ENCODE peak calls at places on chromosome 10, in ten cellular contexts. One of them, this sample, is unnamed.

GRCh38 chr10:99976886-99977391 is 32.8 kb downstream of the DNMBP start:
- DNase-seq in dorsolateral prefrontal cortex: no peak
- DNase-seq in uterus: no peak
- DNase-seq in heart right ventricle: no peak
- DNase-seq in IMR-90: peak
- DNase-seq in right lobe of liver: no peak
- DNase-seq in GM06990: no peak
- DNase-seq in glutamatergic neuron: no peak
- DNase-seq in neural crest cell: no peak
- DNase-seq in kidney: no peak
- DNase-seq in this sample: no peak

GRCh38 chr10:79007037-79007842 is 61.5 kb upstream of the ZMIZ1 start:
- DNase-seq in IMR-90: no peak
- DNase-seq in glutamatergic neuron: no peak
- DNase-seq in GM06990: no peak
- DNase-seq in kidney: no peak
- DNase-seq in neural crest cell: no peak
- DNase-seq in right lobe of liver: no peak
- DNase-seq in dorsolateral prefrontal cortex: peak
- DNase-seq in uterus: peak
- DNase-seq in heart right ventricle: no peak
- DNase-seq in this sample: no peak

GRCh38 chr10:124985162-124985561 is 43.2 kb downstream of the ZRANB1 start:
- DNase-seq in right lobe of liver: no peak
- DNase-seq in GM06990: no peak
- DNase-seq in dorsolateral prefrontal cortex: no peak
- DNase-seq in neural crest cell: no peak
- DNase-seq in glutamatergic neuron: no peak
- DNase-seq in heart right ventricle: no peak
- DNase-seq in kidney: no peak
- DNase-seq in IMR-90: no peak
- DNase-seq in uterus: no peak
- DNase-seq in this sample: no peak

GRCh38 chr10:97861351-97861750 is 11.7 kb downstream of the GOLGA7B start:
- DNase-seq in dorsolateral prefrontal cortex: peak
- DNase-seq in glutamatergic neuron: no peak
- DNase-seq in neural crest cell: no peak
- DNase-seq in GM06990: no peak
- DNase-seq in heart right ventricle: no peak
- DNase-seq in IMR-90: peak
- DNase-seq in kidney: no peak
- DNase-seq in right lobe of liver: no peak
- DNase-seq in uterus: no peak
- DNase-seq in this sample: no peak

GRCh38 chr10:65602182-65602865 is 1323.5 kb upstream of the LRRTM3 start:
- DNase-seq in uterus: no peak
- DNase-seq in right lobe of liver: no peak
- DNase-seq in GM06990: no peak
- DNase-seq in glutamatergic neuron: no peak
- DNase-seq in dorsolateral prefrontal cortex: no peak
- DNase-seq in heart right ventricle: no peak
- DNase-seq in neural crest cell: no peak
- DNase-seq in IMR-90: no peak
- DNase-seq in kidney: no peak
- DNase-seq in this sample: no peak

GRCh38 chr10:27258492-27258837 is 17.9 kb upstream of the ACBD5 start:
- DNase-seq in right lobe of liver: no peak
- DNase-seq in dorsolateral prefrontal cortex: no peak
- DNase-seq in heart right ventricle: no peak
- DNase-seq in GM06990: no peak
- DNase-seq in IMR-90: no peak
- DNase-seq in glutamatergic neuron: no peak
- DNase-seq in uterus: no peak
- DNase-seq in neural crest cell: no peak
- DNase-seq in kidney: no peak
- DNase-seq in this sample: no peak

GRCh38 chr10:74460812-74461211 is 309.8 kb downstream of the ADK start:
- DNase-seq in heart right ventricle: no peak
- DNase-seq in kidney: no peak
- DNase-seq in right lobe of liver: no peak
- DNase-seq in uterus: no peak
- DNase-seq in glutamatergic neuron: no peak
- DNase-seq in neural crest cell: no peak
- DNase-seq in dorsolateral prefrontal cortex: no peak
- DNase-seq in GM06990: no peak
- DNase-seq in IMR-90: peak
- DNase-seq in this sample: no peak

GRCh38 chr10:72525277-72525676 is 100.6 kb downstream of the MICU1 start:
- DNase-seq in IMR-90: peak
- DNase-seq in neural crest cell: no peak
- DNase-seq in kidney: no peak
- DNase-seq in GM06990: no peak
- DNase-seq in glutamatergic neuron: no peak
- DNase-seq in dorsolateral prefrontal cortex: no peak
- DNase-seq in right lobe of liver: no peak
- DNase-seq in heart right ventricle: no peak
- DNase-seq in uterus: no peak
- DNase-seq in this sample: no peak

GRCh38 chr10:34187201-34187600 is 627.9 kb downstream of the PARD3 start:
- DNase-seq in kidney: no peak
- DNase-seq in neural crest cell: no peak
- DNase-seq in right lobe of liver: no peak
- DNase-seq in dorsolateral prefrontal cortex: no peak
- DNase-seq in IMR-90: peak
- DNase-seq in heart right ventricle: no peak
- DNase-seq in GM06990: no peak
- DNase-seq in uterus: no peak
- DNase-seq in glutamatergic neuron: no peak
- DNase-seq in this sample: no peak

GRCh38 chr10:86753056-86753455 is 3.4 kb upstream of the BMPR1A start:
- DNase-seq in neural crest cell: no peak
- DNase-seq in GM06990: peak
- DNase-seq in kidney: no peak
- DNase-seq in dorsolateral prefrontal cortex: no peak
- DNase-seq in uterus: no peak
- DNase-seq in glutamatergic neuron: no peak
- DNase-seq in heart right ventricle: no peak
- DNase-seq in IMR-90: no peak
- DNase-seq in right lobe of liver: no peak
- DNase-seq in this sample: no peak

GRCh38 chr10:100697070-100697469 is 48.3 kb upstream of the PAX2 start:
- DNase-seq in right lobe of liver: no peak
- DNase-seq in kidney: no peak
- DNase-seq in uterus: no peak
- DNase-seq in dorsolateral prefrontal cortex: no peak
- DNase-seq in neural crest cell: no peak
- DNase-seq in glutamatergic neuron: no peak
- DNase-seq in heart right ventricle: no peak
- DNase-seq in GM06990: no peak
- DNase-seq in IMR-90: peak
- DNase-seq in this sample: no peak

GRCh38 chr10:103921750-103922195 is 3.8 kb upstream of the STN1 start:
- DNase-seq in GM06990: peak
- DNase-seq in glutamatergic neuron: no peak
- DNase-seq in dorsolateral prefrontal cortex: no peak
- DNase-seq in uterus: no peak
- DNase-seq in neural crest cell: peak
- DNase-seq in heart right ventricle: no peak
- DNase-seq in right lobe of liver: no peak
- DNase-seq in kidney: no peak
- DNase-seq in IMR-90: peak
- DNase-seq in this sample: no peak

GRCh38 chr10:88245974-88246511 is 337.1 kb downstream of the RNLS start:
- DNase-seq in dorsolateral prefrontal cortex: peak
- DNase-seq in IMR-90: peak
- DNase-seq in GM06990: no peak
- DNase-seq in neural crest cell: no peak
- DNase-seq in glutamatergic neuron: no peak
- DNase-seq in uterus: peak
- DNase-seq in kidney: no peak
- DNase-seq in right lobe of liver: no peak
- DNase-seq in heart right ventricle: no peak
- DNase-seq in this sample: no peak

GRCh38 chr10:60951272-60951724 is 7.3 kb upstream of the RHOBTB1 start:
- DNase-seq in right lobe of liver: no peak
- DNase-seq in neural crest cell: no peak
- DNase-seq in heart right ventricle: no peak
- DNase-seq in kidney: no peak
- DNase-seq in uterus: no peak
- DNase-seq in IMR-90: peak
- DNase-seq in glutamatergic neuron: no peak
- DNase-seq in GM06990: no peak
- DNase-seq in dorsolateral prefrontal cortex: no peak
- DNase-seq in this sample: no peak

GRCh38 chr10:132487241-132488135 is 50.1 kb upstream of the INPP5A start:
- DNase-seq in heart right ventricle: no peak
- DNase-seq in right lobe of liver: peak
- DNase-seq in glutamatergic neuron: no peak
- DNase-seq in dorsolateral prefrontal cortex: no peak
- DNase-seq in neural crest cell: no peak
- DNase-seq in uterus: no peak
- DNase-seq in GM06990: no peak
- DNase-seq in kidney: peak
- DNase-seq in IMR-90: no peak
- DNase-seq in this sample: no peak

GRCh38 chr10:84214612-84215235 is 10.6 kb downstream of the LRIT2 start:
- DNase-seq in IMR-90: no peak
- DNase-seq in heart right ventricle: no peak
- DNase-seq in GM06990: no peak
- DNase-seq in glutamatergic neuron: peak
- DNase-seq in kidney: no peak
- DNase-seq in right lobe of liver: no peak
- DNase-seq in dorsolateral prefrontal cortex: no peak
- DNase-seq in neural crest cell: no peak
- DNase-seq in uterus: no peak
- DNase-seq in this sample: no peak
- TF ChIP-seq CTCF in IMR-90: peak
- TF ChIP-seq CTCF in heart right ventricle: no peak
- TF ChIP-seq CTCF in GM06990: peak
- TF ChIP-seq CTCF in glutamatergic neuron: peak
- TF ChIP-seq CTCF in kidney: peak
- TF ChIP-seq CTCF in right lobe of liver: no peak
- TF ChIP-seq CTCF in dorsolateral prefrontal cortex: peak
- TF ChIP-seq CTCF in neural crest cell: peak
- TF ChIP-seq CTCF in uterus: no peak
- TF ChIP-seq CTCF in this sample: peak

DNA sequence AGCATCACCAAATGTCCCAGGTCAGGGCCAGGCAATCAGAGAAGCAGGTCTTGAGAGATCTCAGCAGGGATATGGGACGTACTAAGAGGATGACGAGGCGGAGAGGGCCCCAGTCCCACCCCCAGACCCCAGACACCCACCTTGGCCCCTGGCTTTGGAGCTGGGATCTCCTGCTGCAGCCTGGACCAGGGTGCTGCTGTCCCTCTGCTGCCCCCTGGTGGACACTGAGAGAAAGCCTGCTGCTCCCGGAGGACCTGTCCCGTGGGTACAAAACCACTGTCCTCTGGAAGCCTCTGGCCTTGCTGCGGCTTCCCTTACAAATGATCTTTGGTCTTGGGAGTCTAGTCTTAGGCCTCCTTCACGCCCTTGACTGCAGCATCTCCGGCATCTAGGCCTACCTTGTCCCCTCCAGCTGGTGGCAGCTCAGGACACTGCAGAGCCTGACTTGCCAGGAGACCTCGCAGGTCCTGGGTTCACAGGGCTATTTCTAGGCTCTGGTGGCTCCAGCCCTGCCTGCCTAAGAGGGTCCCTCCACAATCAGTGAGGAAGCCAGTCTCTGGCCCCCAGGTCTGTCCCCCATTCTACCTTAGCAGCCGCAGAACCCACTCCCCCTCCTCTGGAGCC is 97.1 kb downstream of the RGS10 start:
- DNase-seq in kidney: peak
- DNase-seq in right lobe of liver: peak
- DNase-seq in dorsolateral prefrontal cortex: peak
- DNase-seq in IMR-90: peak
- DNase-seq in neural crest cell: peak
- DNase-seq in glutamatergic neuron: peak
- DNase-seq in GM06990: peak
- DNase-seq in heart right ventricle: peak
- DNase-seq in uterus: peak
- DNase-seq in this sample: peak
- TF ChIP-seq CTCF in kidney: peak
- TF ChIP-seq CTCF in right lobe of liver: peak
- TF ChIP-seq CTCF in dorsolateral prefrontal cortex: peak
- TF ChIP-seq CTCF in IMR-90: peak
- TF ChIP-seq CTCF in neural crest cell: peak
- TF ChIP-seq CTCF in glutamatergic neuron: peak
- TF ChIP-seq CTCF in GM06990: peak
- TF ChIP-seq CTCF in heart right ventricle: peak
- TF ChIP-seq CTCF in uterus: peak
- TF ChIP-seq CTCF in this sample: peak

DNA sequence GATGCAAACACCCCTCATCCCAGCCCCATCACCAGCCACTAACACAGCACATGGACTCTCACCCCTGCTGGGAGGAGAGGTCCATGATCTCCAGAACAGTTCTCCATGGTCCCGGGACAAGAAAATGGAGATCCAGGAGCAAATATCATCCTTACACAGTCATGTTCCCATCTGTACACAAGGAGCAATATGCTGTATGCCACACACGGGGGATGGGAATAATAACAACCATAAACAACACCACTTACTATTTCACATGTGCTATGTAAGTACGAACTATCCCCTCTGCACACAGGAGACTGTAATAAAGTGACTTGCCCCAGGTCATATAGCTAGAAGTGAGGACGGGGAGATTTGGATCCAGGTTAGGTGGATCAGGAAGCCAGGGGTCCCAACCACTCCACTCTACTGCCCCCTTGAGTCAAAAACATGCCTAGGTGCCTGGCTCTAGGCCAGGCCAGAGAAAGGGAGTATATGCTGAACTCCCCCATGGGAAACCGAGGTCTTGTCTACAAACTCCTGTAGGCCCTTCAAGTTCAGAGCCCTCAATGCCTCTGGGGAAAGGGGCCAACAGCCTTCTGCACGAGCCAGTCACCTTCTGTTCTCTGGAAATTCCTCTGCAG is 34.1 kb downstream of the LRRC20 start:
- DNase-seq in glutamatergic neuron: peak
- DNase-seq in dorsolateral prefrontal cortex: no peak
- DNase-seq in GM06990: no peak
- DNase-seq in right lobe of liver: no peak
- DNase-seq in IMR-90: no peak
- DNase-seq in heart right ventricle: peak
- DNase-seq in kidney: no peak
- DNase-seq in uterus: no peak
- DNase-seq in neural crest cell: no peak
- DNase-seq in this sample: no peak
- TF ChIP-seq CTCF in glutamatergic neuron: peak
- TF ChIP-seq CTCF in dorsolateral prefrontal cortex: peak
- TF ChIP-seq CTCF in GM06990: peak
- TF ChIP-seq CTCF in right lobe of liver: peak
- TF ChIP-seq CTCF in IMR-90: peak
- TF ChIP-seq CTCF in heart right ventricle: no peak
- TF ChIP-seq CTCF in kidney: peak
- TF ChIP-seq CTCF in uterus: peak
- TF ChIP-seq CTCF in neural crest cell: peak
- TF ChIP-seq CTCF in this sample: peak

DNA sequence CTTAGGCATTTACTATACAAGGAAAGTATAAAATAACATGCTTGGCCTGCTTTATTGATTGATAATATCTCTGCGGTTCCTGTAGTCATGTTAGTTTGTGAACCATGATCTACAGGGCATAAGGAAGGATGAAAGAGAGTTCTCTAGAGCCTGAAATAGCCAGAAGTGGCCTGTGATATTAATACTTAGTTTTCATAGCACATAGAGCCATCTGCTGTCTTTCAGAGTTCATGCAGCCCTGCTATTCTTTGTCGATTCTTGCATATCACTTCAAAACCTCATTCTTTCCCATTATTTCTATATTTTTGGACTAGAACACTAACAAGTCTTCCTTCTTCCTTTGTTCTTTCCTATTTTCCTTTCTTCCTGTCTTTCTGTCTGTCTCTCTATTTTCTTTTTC is 26.4 kb upstream of the PRKG1 start:
- DNase-seq in right lobe of liver: no peak
- DNase-seq in neural crest cell: no peak
- DNase-seq in uterus: no peak
- DNase-seq in kidney: no peak
- DNase-seq in GM06990: no peak
- DNase-seq in IMR-90: no peak
- DNase-seq in dorsolateral prefrontal cortex: no peak
- DNase-seq in heart right ventricle: no peak
- DNase-seq in glutamatergic neuron: no peak
- DNase-seq in this sample: no peak
- TF ChIP-seq CTCF in right lobe of liver: peak
- TF ChIP-seq CTCF in neural crest cell: no peak
- TF ChIP-seq CTCF in uterus: peak
- TF ChIP-seq CTCF in kidney: peak
- TF ChIP-seq CTCF in GM06990: no peak
- TF ChIP-seq CTCF in IMR-90: no peak
- TF ChIP-seq CTCF in dorsolateral prefrontal cortex: peak
- TF ChIP-seq CTCF in heart right ventricle: no peak
- TF ChIP-seq CTCF in glutamatergic neuron: no peak
- TF ChIP-seq CTCF in this sample: no peak